ENCODE peak calls at places on chromosomes 6 and 20, in six cellular contexts. U is adrenal gland, L is WTC11, S is right atrium auricular region, T is omental fat pad, H is cardiac fibroblast. W is an unnamed sample.

GRCh38 chr6:47360388-47360787 is 50.7 kb upstream of the TNFRSF21 start:
- DNase-seq in U (no peak), L (no peak), S (no peak), T (no peak), H (no peak), W (no peak)

GRCh38 chr6:51542466-51542865 is 544.9 kb downstream of the PKHD1 start:
- DNase-seq in U (no peak), L (no peak), S (no peak), T (no peak), H (no peak), W (no peak)

GRCh38 chr6:84082693-84083265 is 49.2 kb downstream of the MRAP2 start:
- DNase-seq in U (no peak), L (no peak), S (no peak), T (no peak), H (peak), W (no peak)

GRCh38 chr20:11035211-11035610 is 361.4 kb upstream of the JAG1 start:
- DNase-seq in U (no peak), L (no peak), S (no peak), T (no peak), H (peak), W (no peak)

GRCh38 chr6:144379356-144379755 is 94.2 kb downstream of the UTRN start:
- DNase-seq in U (no peak), L (no peak), S (no peak), T (no peak), H (no peak), W (no peak)

GRCh38 chr6:69630767-69631166 is 166.0 kb downstream of the LMBRD1 start:
- DNase-seq in U (no peak), L (no peak), S (no peak), T (no peak), H (no peak), W (no peak)

GRCh38 chr20:46751856-46752255 is 42.4 kb downstream of the SLC2A10 start:
- DNase-seq in U (no peak), L (no peak), S (no peak), T (no peak), H (peak), W (no peak)

GRCh38 chr6:46715106-46715505 is 20.1 kb downstream of the PLA2G7 start:
- DNase-seq in U (no peak), L (no peak), S (no peak), T (no peak), H (no peak), W (no peak)

GRCh38 chr20:56875052-56875663 is 246.1 kb downstream of the TFAP2C start:
- DNase-seq in U (no peak), L (peak), S (no peak), T (no peak), H (peak), W (no peak)

GRCh38 chr6:112343375-112343774 is 3.8 kb upstream of the RFPL4B start:
- DNase-seq in U (no peak), L (no peak), S (no peak), T (no peak), H (no peak), W (no peak)

GRCh38 chr6:111278738-111279137 is 191.4 kb downstream of the SLC16A10 start:
- DNase-seq in U (no peak), L (no peak), S (no peak), T (no peak), H (no peak), W (no peak)

GRCh38 chr6:31400467-31401289 is 2.7 kb upstream of the MICA start:
- DNase-seq in U (peak), L (peak), S (peak), T (peak), H (peak), W (peak)

GRCh38 chr6:75206338-75207210 is 721 bp upstream of the COL12A1 start:
- DNase-seq in U (no peak), L (no peak), S (no peak), T (no peak), H (peak), W (peak)

GRCh38 chr6:3876131-3876530 is 27.0 kb downstream of the FAM50B start:
- DNase-seq in U (no peak), L (no peak), S (peak), T (no peak), H (peak), W (no peak)

GRCh38 chr6:166959906-166960608 is 3.7 kb upstream of the RNASET2 start:
- DNase-seq in U (no peak), L (no peak), S (no peak), T (no peak), H (no peak), W (no peak)

GRCh38 chr6:1311400-1312192 is at the start of gene FOXQ1:
- DNase-seq in U (no peak), L (peak), S (no peak), T (no peak), H (no peak), W (peak)

GRCh38 chr6:18215436-18215835 is 48.9 kb downstream of the DEK start:
- DNase-seq in U (no peak), L (no peak), S (no peak), T (no peak), H (no peak), W (no peak)

GRCh38 chr20:32509639-32510066 is 75.5 kb downstream of the NOL4L start:
- DNase-seq in U (no peak), L (no peak), S (no peak), T (no peak), H (no peak), W (peak)

GRCh38 chr6:169213814-169214520 is 39.7 kb downstream of the THBS2 start:
- DNase-seq in U (no peak), L (no peak), S (no peak), T (no peak), H (no peak), W (no peak)

GRCh38 chr20:31968299-31969126 is 562 bp downstream of the XKR7 start:
- DNase-seq in U (peak), L (peak), S (peak), T (peak), H (peak), W (peak)

GRCh38 chr20:57526067-57526884 is 1.3 kb upstream of the CTCFL start:
- DNase-seq in U (no peak), L (peak), S (no peak), T (no peak), H (no peak), W (peak)

GRCh38 chr6:142429195-142429594 is 127.4 kb downstream of the ADGRG6 start:
- DNase-seq in U (no peak), L (no peak), S (no peak), T (no peak), H (peak), W (no peak)

GRCh38 chr6:105808571-105808970 is 277.6 kb upstream of the PRDM1 start:
- DNase-seq in U (no peak), L (no peak), S (no peak), T (no peak), H (no peak), W (no peak)

GRCh38 chr20:23928788-23929187 is 49.2 kb upstream of the CST5 start:
- DNase-seq in U (no peak), L (no peak), S (no peak), T (no peak), H (no peak), W (no peak)

GRCh38 chr20:38536310-38536709 is 44.7 kb upstream of the ADIG start:
- DNase-seq in U (no peak), L (no peak), S (no peak), T (no peak), H (no peak), W (no peak)

GRCh38 chr20:1600736-1601135 is 19.1 kb downstream of the SIRPB1 start:
- DNase-seq in U (no peak), L (no peak), S (no peak), T (no peak), H (no peak), W (no peak)

GRCh38 chr6:126385536-126385935 is 45.6 kb downstream of the CENPW start:
- DNase-seq in U (no peak), L (no peak), S (no peak), T (no peak), H (no peak), W (no peak)

DNA sequence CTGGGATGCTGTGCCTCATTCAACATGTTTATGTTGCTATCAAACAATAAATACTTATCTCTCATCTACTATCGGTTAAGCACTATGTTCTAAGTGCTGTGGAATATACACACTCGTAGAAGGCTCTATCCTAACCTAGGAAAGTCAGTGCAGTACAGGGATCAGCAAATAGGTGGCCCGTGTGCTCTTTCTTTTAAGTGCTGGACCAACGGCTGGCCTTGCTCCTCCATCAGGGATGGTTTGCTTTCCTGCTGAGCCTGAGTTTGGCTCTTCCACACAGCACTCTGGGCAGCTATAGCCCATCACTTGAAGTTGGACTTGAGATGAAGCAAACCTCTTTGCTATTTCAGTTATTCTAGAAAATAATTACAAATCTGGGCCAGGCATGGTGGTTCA is 66.9 kb upstream of the KCNK16 start:
- DNase-seq in U (no peak), L (no peak), S (no peak), T (no peak), H (peak), W (peak)
- TF ChIP-seq CTCF in U (no peak), L (peak), S (peak), T (no peak), H (peak), W (no peak)

GRCh38 chr6:15623282-15624116 is 39.3 kb downstream of the DTNBP1 start:
- DNase-seq in U (no peak), L (no peak), S (no peak), T (no peak), H (peak), W (no peak)
- TF ChIP-seq CTCF in U (peak), L (peak), S (peak), T (no peak), H (peak), W (peak)

DNA sequence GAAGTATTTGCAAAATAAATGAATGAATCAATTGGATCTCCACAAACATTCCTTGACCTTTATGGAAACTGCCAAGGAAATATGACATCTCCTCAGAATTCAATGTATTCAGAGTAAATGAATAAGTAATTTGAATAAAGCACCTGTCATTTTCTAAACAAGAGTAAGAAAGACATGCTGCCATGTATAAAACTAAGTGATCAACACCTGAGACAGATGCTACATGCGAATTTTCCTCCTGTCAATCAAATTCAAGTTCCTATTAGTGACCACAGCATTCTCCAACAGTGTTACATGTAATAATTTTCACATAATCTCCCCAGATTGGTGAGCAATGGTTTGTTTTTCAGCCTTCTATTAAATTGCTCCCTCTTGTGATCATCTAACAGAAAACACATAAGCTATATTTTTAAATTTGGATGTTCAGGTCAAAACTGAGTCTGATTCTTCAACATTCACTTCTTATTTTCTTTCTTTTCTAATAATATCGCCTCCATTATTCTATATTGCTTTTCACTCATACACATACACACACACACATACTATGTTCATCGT is 163.2 kb upstream of the RNF217 start:
- DNase-seq in U (no peak), L (no peak), S (no peak), T (no peak), H (peak), W (no peak)
- TF ChIP-seq CTCF in U (no peak), L (no peak), S (no peak), T (no peak), H (no peak), W (no peak)

GRCh38 chr6:91782789-91783188 is 1195.9 kb upstream of the MAP3K7 start:
- DNase-seq in U (no peak), L (no peak), S (no peak), T (no peak), H (no peak), W (no peak)

GRCh38 chr6:91786474-91787184 is 1199.8 kb upstream of the MAP3K7 start:
- DNase-seq in U (no peak), L (peak), S (no peak), T (no peak), H (no peak), W (no peak)

GRCh38 chr6:91781946-91782345 is 1195.1 kb upstream of the MAP3K7 start:
- DNase-seq in U (no peak), L (no peak), S (no peak), T (no peak), H (no peak), W (no peak)
- TF ChIP-seq CTCF in U (no peak), L (no peak), S (no peak), T (no peak), H (no peak), W (no peak)

GRCh38 chr6:43215066-43215465 is 14.2 kb downstream of the DNPH1 start:
- DNase-seq in U (no peak), L (no peak), S (no peak), T (no peak), H (no peak), W (no peak)

GRCh38 chr6:43207286-43207685 is 22.0 kb downstream of the DNPH1 start:
- DNase-seq in U (no peak), L (no peak), S (no peak), T (no peak), H (no peak), W (no peak)

GRCh38 chr6:43213431-43213830 is 15.8 kb downstream of the DNPH1 start:
- DNase-seq in U (no peak), L (no peak), S (no peak), T (no peak), H (no peak), W (no peak)

GRCh38 chr6:43216200-43216599 is 13.1 kb downstream of the DNPH1 start:
- DNase-seq in U (no peak), L (no peak), S (no peak), T (no peak), H (no peak), W (no peak)

GRCh38 chr6:43211960-43212359 is 17.3 kb downstream of the DNPH1 start:
- DNase-seq in U (no peak), L (no peak), S (no peak), T (no peak), H (no peak), W (no peak)
- TF ChIP-seq CTCF in U (no peak), L (no peak), S (no peak), T (no peak), H (no peak), W (no peak)

GRCh38 chr6:78835817-78836216 is 31.5 kb upstream of the IRAK1BP1 start:
- DNase-seq in U (no peak), L (no peak), S (no peak), T (no peak), H (peak), W (no peak)
- TF ChIP-seq CTCF in U (no peak), L (no peak), S (peak), T (no peak), H (peak), W (no peak)

DNA sequence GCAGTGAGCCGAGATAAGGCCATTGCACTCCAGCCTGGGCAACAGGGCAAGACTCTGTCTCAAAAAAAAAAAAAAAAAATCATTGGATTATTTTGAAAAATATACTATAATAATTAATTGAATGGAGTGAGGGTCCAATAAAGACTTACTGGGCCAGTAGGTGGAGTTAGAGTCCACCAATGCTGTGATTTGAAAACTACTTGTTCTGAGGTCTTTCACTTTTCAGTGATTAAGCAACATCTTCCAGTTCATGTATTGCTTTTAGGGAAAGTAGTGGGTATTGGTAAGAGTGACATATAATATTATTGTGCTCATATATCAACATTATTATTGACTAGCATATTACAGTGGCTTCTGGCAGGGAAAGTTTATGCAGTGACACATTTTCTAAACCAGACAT is 530.3 kb downstream of the KHDRBS2 start:
- DNase-seq in U (no peak), L (no peak), S (no peak), T (no peak), H (no peak), W (no peak)
- TF ChIP-seq CTCF in U (no peak), L (no peak), S (no peak), T (no peak), H (no peak), W (no peak)

GRCh38 chr20:25470045-25470444 is 62.6 kb downstream of the GINS1 start:
- DNase-seq in U (no peak), L (peak), S (no peak), T (no peak), H (peak), W (peak)
- TF ChIP-seq CTCF in U (peak), L (peak), S (peak), T (no peak), H (peak), W (no peak)

GRCh38 chr6:103124471-103124870 is 1731.0 kb downstream of the GRIK2 start:
- DNase-seq in U (no peak), L (no peak), S (no peak), T (no peak), H (no peak), W (no peak)

DNA sequence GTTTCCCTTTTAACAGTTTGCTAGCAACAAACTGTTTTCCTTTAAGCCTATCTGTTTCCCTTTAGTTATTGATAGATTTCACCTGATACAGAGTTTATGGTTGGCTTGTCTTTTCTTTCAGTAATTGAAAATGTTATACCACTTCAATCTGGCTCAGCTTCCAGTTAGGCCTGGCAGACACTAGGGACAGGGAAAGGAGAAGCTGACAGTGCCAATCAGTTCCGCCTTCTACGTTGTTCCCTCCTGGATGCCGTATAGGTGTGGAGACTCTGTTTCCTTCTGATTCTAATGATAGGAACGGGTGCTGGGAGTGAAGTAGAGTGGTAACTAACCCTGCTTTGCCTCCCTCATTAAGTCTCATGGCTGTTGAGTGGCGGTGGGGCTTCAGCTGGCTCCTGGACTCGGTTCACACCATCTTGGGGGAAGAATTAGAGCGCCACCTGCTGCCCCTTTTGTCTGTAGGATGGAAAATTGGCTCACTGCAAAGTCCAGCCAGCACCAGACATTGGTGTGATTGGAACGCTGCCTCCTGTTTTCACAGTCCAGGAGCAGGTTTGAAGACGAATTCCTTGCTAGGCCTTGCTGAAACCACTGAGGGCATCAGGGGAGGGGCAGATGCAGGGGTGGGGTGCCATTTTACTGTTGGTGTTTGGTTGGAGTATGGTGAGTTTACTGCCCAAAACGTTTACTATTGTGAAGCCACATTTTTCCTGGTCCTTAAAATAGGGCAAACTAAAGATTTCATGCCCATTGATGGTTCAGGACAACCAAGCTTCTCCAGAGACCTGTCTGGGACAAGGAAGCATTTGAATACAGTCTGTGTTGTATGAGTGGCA is 1729.5 kb downstream of the GRIK2 start:
- DNase-seq in U (peak), L (peak), S (no peak), T (no peak), H (peak), W (peak)
- TF ChIP-seq CTCF in U (no peak), L (peak), S (peak), T (no peak), H (peak), W (peak)